ENCODE peak calls at places on chromosomes 1 and 21, in five cellular contexts. K, R, Z, D and W are unnamed samples.

GRCh38 chr1:1336931-1337792 is 6.1 kb downstream of the TAS1R3 start:
- DNase-seq in Z (no peak), D (no peak), R (no peak), K (no peak), W (no peak)

GRCh38 chr1:53362851-53363642 is 35.2 kb upstream of the LRP8 start:
- DNase-seq in R (no peak), K (no peak), Z (peak), D (no peak), W (no peak)

GRCh38 chr21:43703068-43703880 is 15.7 kb upstream of the PDXK start:
- DNase-seq in R (peak), Z (no peak), K (peak), D (no peak), W (peak)

GRCh38 chr21:28793043-28793442 is 199.6 kb downstream of the LTN1 start:
- DNase-seq in K (no peak), Z (no peak), R (peak), D (peak), W (no peak)

GRCh38 chr1:62092126-62092525 is 102.5 kb upstream of the L1TD1 start:
- DNase-seq in Z (no peak), R (no peak), K (no peak), D (no peak), W (no peak)

GRCh38 chr1:233245191-233245765 is 50.2 kb downstream of the PCNX2 start:
- DNase-seq in Z (no peak), K (no peak), D (peak), R (no peak), W (no peak)

GRCh38 chr1:107840746-107841145 is 124.2 kb downstream of the VAV3 start:
- DNase-seq in D (no peak), R (no peak), K (no peak), Z (no peak), W (no peak)

GRCh38 chr1:35810096-35810860 is 2.5 kb downstream of the AGO4 start:
- DNase-seq in R (peak), K (no peak), Z (no peak), D (peak), W (no peak)

GRCh38 chr1:14160766-14161165 is 437.7 kb upstream of the KAZN start:
- DNase-seq in K (no peak), D (no peak), R (no peak), Z (no peak), W (no peak)

GRCh38 chr1:3001471-3002348 is 19.6 kb upstream of the ACTRT2 start:
- DNase-seq in Z (no peak), D (no peak), R (no peak), K (no peak), W (no peak)

GRCh38 chr1:190667914-190668313 is 190.2 kb upstream of the BRINP3 start:
- DNase-seq in D (no peak), Z (no peak), K (no peak), R (no peak), W (no peak)

GRCh38 chr21:33023574-33024277 is 2.0 kb upstream of the OLIG2 start:
- DNase-seq in Z (no peak), K (no peak), D (no peak), R (no peak), W (no peak)

GRCh38 chr1:20964540-20965484 is 177.7 kb upstream of the HP1BP3 start:
- DNase-seq in K (no peak), D (peak), R (peak), Z (peak), W (no peak)

GRCh38 chr1:100299521-100300222 is 33.7 kb downstream of the RTCA start:
- DNase-seq in Z (no peak), K (no peak), D (no peak), R (no peak), W (no peak)

GRCh38 chr1:207903767-207904166 is 7.2 kb downstream of the CD34 start:
- DNase-seq in Z (no peak), D (peak), K (no peak), R (no peak), W (no peak)

GRCh38 chr1:114235956-114236355 is 82.3 kb upstream of the SYT6 start:
- DNase-seq in K (no peak), Z (no peak), D (peak), R (no peak), W (no peak)

GRCh38 chr1:56156937-56157336 is 422.4 kb downstream of the PLPP3 start:
- DNase-seq in D (no peak), Z (no peak), K (no peak), R (no peak), W (no peak)

GRCh38 chr1:107877092-107877491 is 87.9 kb downstream of the VAV3 start:
- DNase-seq in K (no peak), R (no peak), D (no peak), Z (no peak), W (peak)

GRCh38 chr1:70990460-70991253 is 57.0 kb downstream of the PTGER3 start:
- DNase-seq in D (peak), Z (no peak), R (no peak), K (no peak), W (no peak)

GRCh38 chr1:204405988-204406387 is 5.6 kb downstream of the PPP1R15B start:
- DNase-seq in R (no peak), Z (no peak), D (no peak), K (no peak), W (no peak)

GRCh38 chr1:205907794-205908193 is 35.5 kb downstream of the SLC26A9 start:
- DNase-seq in K (no peak), Z (peak), R (peak), D (peak), W (peak)

GRCh38 chr21:38258803-38259485 is 2.2 kb downstream of the KCNJ15 start:
- DNase-seq in R (peak), D (peak), K (no peak), Z (no peak), W (peak)

GRCh38 chr1:82589588-82589987 is 788.9 kb downstream of the ADGRL2 start:
- DNase-seq in D (no peak), K (no peak), R (no peak), Z (no peak), W (no peak)

GRCh38 chr1:32247983-32248889 is 1.2 kb downstream of the FAM167B start:
- DNase-seq in Z (peak), K (no peak), D (peak), R (peak), W (no peak)

GRCh38 chr1:150973258-150973825 is 1.3 kb downstream of the CERS2 start:
- DNase-seq in Z (peak), D (no peak), R (no peak), K (no peak), W (no peak)

GRCh38 chr1:164320780-164321683 is 238.0 kb upstream of the PBX1 start:
- DNase-seq in K (no peak), Z (peak), R (peak), D (no peak), W (no peak)

GRCh38 chr1:77847621-77848080 is 40.8 kb upstream of the NEXN start:
- DNase-seq in Z (no peak), R (no peak), K (no peak), D (no peak), W (no peak)

GRCh38 chr1:25747046-25747705 is 52.8 kb upstream of the SELENON start:
- DNase-seq in K (no peak), D (no peak), Z (no peak), R (no peak), W (no peak)

GRCh38 chr1:103986792-103987191 is 237.1 kb downstream of the AMY1C start:
- DNase-seq in D (no peak), K (no peak), R (no peak), Z (no peak), W (no peak)

GRCh38 chr1:89291276-89291675 is 18.6 kb upstream of the GBP5 start:
- DNase-seq in K (no peak), Z (no peak), D (no peak), R (no peak), W (no peak)

GRCh38 chr1:85707990-85708825 is at the start of gene ZNHIT6:
- DNase-seq in Z (peak), D (peak), K (peak), R (peak), W (peak)
- TF ChIP-seq CTCF in Z (peak), D (peak), K (peak), R (peak), W (peak)

DNA sequence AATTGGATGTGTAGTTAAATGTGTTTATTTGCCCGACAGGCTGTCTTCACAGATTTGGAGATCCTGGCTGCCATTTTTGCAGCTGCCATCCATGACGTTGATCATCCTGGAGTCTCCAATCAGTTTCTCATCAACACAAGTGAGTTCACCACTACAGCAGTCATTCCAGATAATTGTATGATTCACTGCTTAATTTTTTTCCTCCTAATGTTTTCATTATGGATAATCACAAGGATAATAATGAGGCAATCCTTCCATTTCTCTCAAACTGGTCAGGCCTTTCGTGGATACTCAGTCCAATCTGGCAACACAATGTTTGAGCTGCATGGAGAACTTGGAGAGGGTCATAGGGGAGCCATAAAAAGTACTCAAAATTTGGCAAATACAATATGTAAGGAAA is 168.3 kb upstream of the SGIP1 start:
- DNase-seq in K (no peak), R (no peak), Z (no peak), D (no peak), W (no peak)
- TF ChIP-seq CTCF in K (no peak), R (no peak), Z (no peak), D (no peak), W (no peak)

GRCh38 chr1:5857011-5857410 is 135.2 kb downstream of the NPHP4 start:
- DNase-seq in D (no peak), K (no peak), Z (no peak), R (no peak), W (no peak)
- TF ChIP-seq CTCF in D (no peak), K (no peak), Z (no peak), R (no peak), W (no peak)

DNA sequence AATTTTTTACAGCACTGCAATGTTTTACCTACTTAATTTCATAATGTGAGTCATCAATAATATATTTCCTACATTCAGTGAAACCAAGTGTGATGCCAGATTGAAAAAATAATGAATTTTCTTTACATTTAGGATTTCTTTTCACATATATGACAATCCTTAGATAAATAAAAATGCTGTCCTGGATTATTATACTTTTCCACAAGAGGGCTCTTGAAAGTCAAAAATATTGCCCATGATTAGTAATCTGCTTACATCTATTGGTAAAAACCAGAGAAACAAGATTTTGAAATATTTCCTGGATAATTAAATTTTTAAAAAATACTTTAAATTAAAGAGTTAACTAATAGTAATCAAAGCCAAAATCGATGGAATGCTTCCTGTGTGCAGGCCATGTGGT is 86.8 kb upstream of the PLPPR4 start:
- DNase-seq in D (peak), R (no peak), K (no peak), Z (no peak), W (no peak)
- TF ChIP-seq CTCF in D (peak), R (peak), K (no peak), Z (no peak), W (no peak)

DNA sequence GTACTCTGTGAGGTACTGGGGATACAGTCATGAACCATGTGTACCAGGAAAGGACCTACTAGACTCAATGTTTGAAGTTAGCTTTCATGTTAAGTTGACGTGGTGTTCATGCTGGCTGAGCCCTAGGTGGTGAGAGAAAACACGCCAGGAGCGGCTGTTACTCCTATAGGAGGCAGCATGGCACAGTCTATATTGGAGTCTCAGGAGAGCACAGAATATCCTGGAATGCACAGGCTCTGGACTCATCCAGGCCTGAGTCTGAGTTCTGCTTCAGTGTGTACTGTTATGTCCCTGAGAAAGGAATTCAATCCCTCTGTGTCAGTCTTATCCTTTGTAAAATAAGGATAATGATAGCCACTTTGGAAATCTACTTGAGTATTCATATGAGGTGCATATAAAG is 41.2 kb downstream of the DPT start:
- DNase-seq in K (no peak), R (peak), D (peak), Z (peak), W (no peak)
- TF ChIP-seq CTCF in K (no peak), R (peak), D (peak), Z (no peak), W (no peak)

GRCh38 chr1:17764578-17764977 is 9.4 kb downstream of the ACTL8 start:
- DNase-seq in R (no peak), Z (no peak), K (no peak), D (no peak), W (no peak)

GRCh38 chr1:17771014-17771413 is 15.9 kb downstream of the ACTL8 start:
- DNase-seq in K (no peak), R (no peak), D (no peak), Z (no peak), W (no peak)

GRCh38 chr1:17772580-17773215 is 17.6 kb downstream of the ACTL8 start:
- DNase-seq in K (no peak), Z (no peak), D (no peak), R (no peak), W (no peak)

GRCh38 chr1:17765444-17766411 is 10.6 kb downstream of the ACTL8 start:
- DNase-seq in R (peak), Z (no peak), K (peak), D (peak), W (peak)

GRCh38 chr1:17768651-17769241 is 13.6 kb downstream of the ACTL8 start:
- DNase-seq in Z (no peak), K (peak), R (peak), D (peak), W (peak)
- TF ChIP-seq CTCF in Z (no peak), K (no peak), R (no peak), D (no peak), W (no peak)